ENCODE peak calls at places on chromosome 22, in four cellular contexts. B is tibial nerve, F is colonic mucosa, Q is heart right ventricle. L is an unnamed sample.

GRCh38 chr22:36589856-36590255 is 60.9 kb upstream of the EIF3D start:
- DNase-seq in B (no peak), F (no peak), Q (no peak), L (no peak)

GRCh38 chr22:36301851-36302250 is 48.9 kb downstream of the APOL1 start:
- DNase-seq in B (no peak), F (no peak), Q (no peak), L (no peak)

GRCh38 chr22:37884420-37884819 is 21.7 kb upstream of the MICALL1 start:
- DNase-seq in B (no peak), F (no peak), Q (no peak), L (no peak)

GRCh38 chr22:39434243-39434653 is 22.6 kb upstream of the MGAT3 start:
- DNase-seq in B (no peak), F (no peak), Q (peak), L (no peak)

GRCh38 chr22:49358041-49358440 is 469.6 kb downstream of the BRD1 start:
- DNase-seq in B (no peak), F (no peak), Q (no peak), L (no peak)

GRCh38 chr22:39117585-39118191 is 20.6 kb downstream of the APOBEC3H start:
- DNase-seq in B (no peak), F (peak), Q (peak), L (peak)

GRCh38 chr22:36610056-36610455 is 81.1 kb upstream of the EIF3D start:
- DNase-seq in B (no peak), F (no peak), Q (no peak), L (no peak)

GRCh38 chr22:26891431-26891830 is 234.0 kb downstream of the MIAT start:
- DNase-seq in B (no peak), F (no peak), Q (no peak), L (no peak)

GRCh38 chr22:49209452-49210195 is 618.0 kb downstream of the BRD1 start:
- DNase-seq in B (no peak), F (no peak), Q (no peak), L (peak)

GRCh38 chr22:40594924-40595323 is 41.6 kb downstream of the MRTFA start:
- DNase-seq in B (no peak), F (no peak), Q (no peak), L (no peak)

GRCh38 chr22:21009638-21010425 is 5.1 kb upstream of the P2RX6 start:
- DNase-seq in B (no peak), F (peak), Q (peak), L (peak)

GRCh38 chr22:25137577-25138525 is 61.8 kb upstream of the CRYBB3 start:
- DNase-seq in B (no peak), F (peak), Q (no peak), L (peak)

GRCh38 chr22:49966041-49966715 is 5.6 kb downstream of the PIM3 start:
- DNase-seq in B (no peak), F (peak), Q (no peak), L (no peak)

GRCh38 chr22:29992341-29993275 is 87.7 kb upstream of the HORMAD2 start:
- DNase-seq in B (no peak), F (no peak), Q (no peak), L (no peak)

GRCh38 chr22:39152511-39153219 is at the start of gene CBX7:
- DNase-seq in B (peak), F (peak), Q (peak), L (peak)

GRCh38 chr22:25497269-25497668 is 67.2 kb upstream of the GRK3 start:
- DNase-seq in B (no peak), F (no peak), Q (peak), L (no peak)

GRCh38 chr22:30607939-30608338 is 965 bp downstream of the TCN2 start:
- DNase-seq in B (no peak), F (no peak), Q (no peak), L (no peak)

GRCh38 chr22:43399338-43399979 is 12.4 kb upstream of the MPPED1 start:
- DNase-seq in B (no peak), F (no peak), Q (no peak), L (peak)

GRCh38 chr22:23984430-23984829 is 4.5 kb downstream of the GSTT2 start:
- DNase-seq in B (no peak), F (no peak), Q (no peak), L (no peak)

GRCh38 chr22:27949421-27949820 is 30.4 kb upstream of the PITPNB start:
- DNase-seq in B (no peak), F (no peak), Q (no peak), L (no peak)

GRCh38 chr22:49161002-49161850 is 666.4 kb downstream of the BRD1 start:
- DNase-seq in B (no peak), F (no peak), Q (no peak), L (no peak)

GRCh38 chr22:25403752-25404471 is 160.6 kb upstream of the GRK3 start:
- DNase-seq in B (no peak), F (peak), Q (no peak), L (peak)

GRCh38 chr22:49962751-49963646 is 2.4 kb downstream of the PIM3 start:
- DNase-seq in B (peak), F (peak), Q (peak), L (no peak)

GRCh38 chr22:32204856-32205722 is at the start of gene RFPL2:
- DNase-seq in B (no peak), F (no peak), Q (no peak), L (peak)

GRCh38 chr22:37019309-37020191 is at the start of the genes MPST and TST:
- DNase-seq in B (peak), F (peak), Q (peak), L (peak)

GRCh38 chr22:35629406-35630234 is 12.5 kb upstream of the MB start:
- DNase-seq in B (peak), F (peak), Q (peak), L (peak)

GRCh38 chr22:22179858-22180257 is 64.7 kb upstream of the VPREB1 start:
- DNase-seq in B (no peak), F (no peak), Q (no peak), L (no peak)

GRCh38 chr22:43862074-43862881 is at the start of gene SULT4A1:
- DNase-seq in B (no peak), F (no peak), Q (no peak), L (peak)

GRCh38 chr22:39471421-39472141 is 14.8 kb downstream of the MGAT3 start:
- DNase-seq in B (no peak), F (peak), Q (peak), L (peak)

GRCh38 chr22:39514373-39514973 is 5.9 kb upstream of the ATF4 start:
- DNase-seq in B (peak), F (peak), Q (peak), L (peak)

GRCh38 chr22:36349726-36350125 is 38.0 kb downstream of the MYH9 start:
- DNase-seq in B (no peak), F (no peak), Q (no peak), L (no peak)

GRCh38 chr22:35454416-35455054 is 54.6 kb downstream of the MCM5 start:
- DNase-seq in B (no peak), F (no peak), Q (peak), L (peak)

GRCh38 chr22:33796494-33796893 is 123.8 kb downstream of the LARGE1 start:
- DNase-seq in B (no peak), F (no peak), Q (no peak), L (no peak)

GRCh38 chr22:40009231-40009769 is 14.5 kb downstream of the FAM83F start:
- DNase-seq in B (no peak), F (peak), Q (no peak), L (no peak)

DNA sequence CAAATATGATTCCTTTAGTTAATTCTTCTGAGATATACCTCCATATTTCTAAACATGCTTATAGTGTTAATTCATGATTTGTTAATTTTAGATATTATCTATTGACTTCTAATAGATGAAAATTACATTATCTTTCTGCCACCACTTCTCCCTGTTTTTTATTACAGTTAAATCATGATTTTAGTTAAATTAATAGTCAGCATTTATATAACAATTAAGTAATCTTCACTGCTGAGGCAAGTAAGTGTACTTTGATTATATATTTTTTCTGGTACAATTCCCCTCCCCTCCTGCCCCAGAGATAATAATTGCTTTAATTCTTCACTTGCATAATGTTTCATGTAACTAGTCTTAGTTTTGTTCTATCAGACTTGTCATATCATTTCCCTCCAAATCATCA is 5.8 kb downstream of the IL17RA start:
- DNase-seq in B (no peak), F (no peak), Q (no peak), L (no peak)
- H3K27ac ChIP-seq in B (no peak), F (no peak), Q (no peak), L (no peak)

GRCh38 chr22:46108564-46109473 is 41.5 kb upstream of the PPARA start:
- DNase-seq in B (no peak), F (peak), Q (peak), L (peak)
- TF ChIP-seq CTCF in B (peak), F (no peak), Q (no peak), L (no peak)

DNA sequence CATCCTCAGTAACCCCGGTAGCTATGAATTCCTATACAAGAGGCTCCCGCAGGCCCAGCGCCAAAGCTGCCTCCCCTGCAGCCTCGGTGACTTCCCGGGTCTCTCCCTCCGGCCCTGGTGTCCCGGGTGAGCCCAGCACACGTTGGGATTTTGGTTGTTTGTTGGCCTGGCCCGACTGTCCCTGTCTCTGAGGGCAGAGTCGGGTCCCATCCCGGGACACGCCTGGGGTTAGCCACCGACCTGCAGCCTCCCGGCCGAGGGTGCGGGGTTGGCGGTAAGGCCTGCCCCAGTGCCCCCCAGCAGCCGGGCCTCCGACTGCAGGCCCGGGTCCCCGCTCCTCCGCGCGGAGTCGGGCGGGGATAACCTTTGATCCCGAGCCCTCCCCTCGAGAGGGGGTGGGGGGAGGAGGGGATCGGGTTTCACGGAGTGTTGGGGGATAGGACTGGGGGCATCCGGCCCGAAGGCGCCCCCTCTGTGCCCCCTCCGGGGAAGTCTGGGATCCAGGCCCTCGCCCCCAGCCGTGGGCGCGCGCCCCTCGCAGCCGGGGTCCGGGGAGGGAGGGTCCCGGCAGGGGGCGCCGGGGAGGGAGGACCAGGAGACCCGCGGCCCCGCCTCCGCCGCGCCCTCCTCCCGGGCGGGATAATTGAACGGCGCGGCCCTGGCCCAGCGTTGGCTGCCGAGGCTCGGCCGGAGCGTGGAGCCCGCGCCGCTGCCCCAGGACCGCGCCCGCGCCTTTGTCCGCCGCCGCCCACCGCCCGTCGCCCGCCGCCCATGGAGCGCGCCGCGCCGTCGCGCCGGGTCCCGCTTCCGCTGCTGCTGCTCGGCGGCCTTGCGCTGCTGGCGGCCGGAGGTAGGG is at the start of gene FBLN1:
- DNase-seq in B (no peak), F (no peak), Q (peak), L (peak)
- H3K27ac ChIP-seq in B (peak), F (peak), Q (peak), L (peak)

GRCh38 chr22:17540481-17540880 is 22.8 kb upstream of the SLC25A18 start:
- DNase-seq in B (no peak), F (no peak), Q (no peak), L (no peak)
- TF ChIP-seq CTCF in B (no peak), F (no peak), Q (no peak), L (peak)

GRCh38 chr22:28950567-28951411 is 67.4 kb downstream of the ZNRF3 start:
- DNase-seq in B (no peak), F (no peak), Q (no peak), L (no peak)

GRCh38 chr22:28948404-28948803 is 65.0 kb downstream of the ZNRF3 start:
- DNase-seq in B (no peak), F (no peak), Q (no peak), L (no peak)

GRCh38 chr22:28951530-28951929 is 68.2 kb downstream of the ZNRF3 start:
- DNase-seq in B (no peak), F (no peak), Q (no peak), L (no peak)

GRCh38 chr22:28951969-28952521 is 68.7 kb downstream of the ZNRF3 start:
- DNase-seq in B (no peak), F (no peak), Q (no peak), L (no peak)

DNA sequence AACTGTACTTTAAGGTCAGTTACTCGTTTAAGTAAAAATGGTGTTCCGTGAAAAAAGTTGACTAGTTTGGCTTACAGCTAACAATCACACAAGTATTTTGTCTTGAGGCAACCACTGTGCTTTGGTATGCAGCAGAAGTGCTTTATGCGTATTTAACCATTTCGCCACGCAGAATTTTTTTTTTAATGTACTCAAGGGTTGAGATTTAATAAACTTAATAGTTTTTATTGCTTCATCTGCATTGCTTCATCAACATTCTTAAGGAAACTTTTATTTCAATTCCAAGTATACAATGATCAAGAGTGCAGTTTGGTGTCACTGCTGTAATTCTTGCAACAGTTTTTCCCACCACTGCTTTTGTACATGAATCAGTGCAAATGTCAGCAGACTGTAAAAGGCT is 66.4 kb downstream of the ZNRF3 start:
- DNase-seq in B (no peak), F (no peak), Q (no peak), L (no peak)
- H3K27ac ChIP-seq in B (no peak), F (no peak), Q (no peak), L (no peak)

GRCh38 chr22:47690586-47690985 is 928.1 kb downstream of the TBC1D22A start:
- DNase-seq in B (no peak), F (no peak), Q (no peak), L (no peak)
- TF ChIP-seq CTCF in B (no peak), F (no peak), Q (no peak), L (no peak)

GRCh38 chr22:19959043-19959586 is 17.5 kb upstream of the TXNRD2 start:
- DNase-seq in B (peak), F (peak), Q (peak), L (peak)
- H3K27ac ChIP-seq in B (peak), F (no peak), Q (peak), L (peak)

L was measured in A673.